ENCODE peak calls at places on chromosomes 11 and 22, in nine cellular contexts. F is colonic mucosa, U is GM23248, I is pancreas, T is ovary, J is neuronal stem cell, P is upper lobe of right lung, M is psoas muscle, D is PC-3. Z is an unnamed sample. For H3K4me1 and H3K36me3, the result is how much of the 10 kb centered on the place peaks cover.

GRCh38 chr11:2295971-2296912 is 5.5 kb downstream of the C11orf21 start:
- DNase-seq in M (no peak), U (no peak), T (peak), P (peak), J (no peak), F (no peak), D (no peak), I (no peak), Z (no peak)

GRCh38 chr11:96200243-96200642 is 142.8 kb downstream of the MAML2 start:
- DNase-seq in D (peak), P (no peak), J (no peak), T (no peak), U (peak), M (no peak), F (no peak), I (no peak), Z (no peak)

GRCh38 chr11:111320728-111321568 is 22.6 kb downstream of the POU2AF3 start:
- DNase-seq in D (no peak), P (no peak), J (no peak), M (no peak), F (no peak), I (peak), T (no peak), U (no peak), Z (no peak)

GRCh38 chr22:42685941-42686666 is 34.6 kb downstream of the A4GALT start:
- DNase-seq in J (no peak), U (no peak), D (no peak), M (peak), T (peak), P (no peak), F (peak), I (no peak), Z (no peak)

GRCh38 chr22:40345271-40345670 is 1.0 kb upstream of the ADSL start:
- DNase-seq in M (no peak), P (no peak), I (no peak), U (peak), T (no peak), F (no peak), D (peak), J (no peak), Z (no peak)

GRCh38 chr11:118142809-118143208 is 9.8 kb downstream of the SCN4B start:
- DNase-seq in F (no peak), P (peak), M (no peak), T (no peak), D (peak), I (no peak), J (no peak), U (peak), Z (no peak)

GRCh38 chr11:29343465-29344333 is 673.1 kb downstream of the KCNA4 start:
- DNase-seq in F (peak), I (peak), T (peak), M (peak), P (peak), D (peak), U (peak), J (peak), Z (peak)

GRCh38 chr22:23856721-23857605 is 712 bp upstream of the SLC2A11 start:
- DNase-seq in P (peak), I (peak), T (peak), D (no peak), F (peak), U (peak), J (peak), M (peak), Z (no peak)

GRCh38 chr11:74749127-74749964 is 697 bp downstream of the RNF169 start:
- DNase-seq in I (peak), J (no peak), P (peak), U (peak), M (peak), F (peak), T (peak), D (peak), Z (no peak)

GRCh38 chr11:3340025-3340424 is 38.9 kb downstream of the ZNF195 start:
- DNase-seq in P (no peak), J (no peak), I (no peak), M (no peak), D (peak), U (peak), T (no peak), F (no peak), Z (no peak)

GRCh38 chr11:62547691-62548281 is 1.2 kb upstream of the AHNAK start:
- DNase-seq in D (peak), P (no peak), M (peak), J (no peak), T (no peak), U (peak), I (no peak), F (peak), Z (peak)
- H3K4me1 ChIP-seq in D (half or more), P (half or more), M (half or more), J (under half), T (under half), U (under half), I (under half), F (under half), Z (under half)

GRCh38 chr11:64006468-64006867 is 20.2 kb downstream of the OTUB1 start:
- DNase-seq in F (no peak), U (no peak), J (no peak), P (no peak), I (no peak), D (no peak), M (no peak), T (no peak), Z (no peak)

GRCh38 chr11:64007160-64007628 is 21.0 kb downstream of the OTUB1 start:
- DNase-seq in P (no peak), F (peak), M (no peak), T (no peak), U (peak), I (no peak), J (no peak), D (peak), Z (no peak)

GRCh38 chr11:64008283-64008931 is 22.2 kb downstream of the OTUB1 start:
- DNase-seq in F (no peak), U (no peak), M (no peak), J (no peak), T (no peak), I (no peak), D (no peak), P (no peak), Z (no peak)

GRCh38 chr11:64009234-64009633 is 23.0 kb downstream of the OTUB1 start:
- DNase-seq in I (no peak), T (no peak), F (no peak), U (no peak), M (no peak), J (no peak), P (no peak), D (no peak), Z (no peak)

DNA sequence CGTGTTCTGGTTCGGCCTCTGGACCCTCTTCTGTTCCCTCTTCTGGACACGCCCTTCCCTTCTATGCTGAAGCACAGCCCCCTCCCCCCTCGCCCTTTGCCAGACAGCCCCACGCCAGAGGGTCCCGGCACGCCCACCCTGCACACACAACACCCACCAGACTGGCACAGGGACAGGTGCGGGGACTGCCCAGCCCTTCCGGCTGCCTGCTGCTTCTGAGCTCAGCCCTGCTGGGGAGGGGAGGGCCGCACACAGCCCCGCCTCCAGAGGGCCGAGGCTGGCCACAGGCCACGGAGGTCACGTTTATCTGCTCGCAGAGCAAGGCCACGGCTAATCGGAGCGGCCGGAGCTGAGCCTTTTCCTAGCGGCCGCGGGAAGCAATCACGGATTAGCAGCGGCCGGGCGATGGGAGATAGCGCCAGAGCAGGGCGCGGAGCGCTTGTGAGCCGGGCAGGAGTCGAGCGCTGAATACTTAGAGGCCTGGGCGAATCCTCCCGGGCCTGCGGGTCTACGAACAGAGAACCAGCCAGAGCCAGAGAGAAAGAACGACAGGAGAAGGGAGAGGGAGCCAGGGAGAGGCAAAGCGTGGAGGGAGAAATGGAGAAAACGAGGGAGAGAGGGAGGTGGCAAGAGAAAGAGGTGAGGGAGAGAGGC is 21.5 kb downstream of the OTUB1 start:
- DNase-seq in J (no peak), I (peak), F (peak), T (peak), M (peak), U (peak), D (no peak), P (peak), Z (no peak)
- H3K27ac ChIP-seq in J (no peak), I (peak), F (no peak), T (no peak), M (peak), U (no peak), D (no peak), P (peak), Z (no peak)

DNA sequence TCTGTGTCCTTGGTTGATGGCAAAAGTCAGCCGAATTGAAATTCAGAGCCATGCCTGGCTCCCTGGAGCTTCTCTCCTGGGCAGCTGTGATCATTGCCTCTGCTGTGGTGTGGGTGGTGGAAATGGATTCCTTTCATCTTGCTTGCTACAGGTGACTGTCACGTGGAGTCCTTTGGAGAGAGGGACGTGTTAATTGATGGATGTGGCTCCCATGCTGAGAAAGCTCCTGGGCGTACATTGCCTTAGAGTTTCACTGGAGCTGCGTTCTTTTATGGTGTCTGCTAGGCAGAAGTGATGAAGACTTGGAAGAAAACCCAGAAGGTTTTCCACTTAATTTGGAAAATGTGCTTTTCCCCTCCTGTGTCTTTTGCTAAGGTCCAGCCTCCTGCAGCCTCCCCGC is 41.9 kb upstream of the PPP6R3 start:
- DNase-seq in D (no peak), U (no peak), I (no peak), M (no peak), F (no peak), P (no peak), J (no peak), T (no peak), Z (no peak)
- H3K36me3 ChIP-seq in D (under half), U (under half), I (under half), M (under half), F (under half), P (under half), J (half or more), T (under half), Z (under half)

DNA sequence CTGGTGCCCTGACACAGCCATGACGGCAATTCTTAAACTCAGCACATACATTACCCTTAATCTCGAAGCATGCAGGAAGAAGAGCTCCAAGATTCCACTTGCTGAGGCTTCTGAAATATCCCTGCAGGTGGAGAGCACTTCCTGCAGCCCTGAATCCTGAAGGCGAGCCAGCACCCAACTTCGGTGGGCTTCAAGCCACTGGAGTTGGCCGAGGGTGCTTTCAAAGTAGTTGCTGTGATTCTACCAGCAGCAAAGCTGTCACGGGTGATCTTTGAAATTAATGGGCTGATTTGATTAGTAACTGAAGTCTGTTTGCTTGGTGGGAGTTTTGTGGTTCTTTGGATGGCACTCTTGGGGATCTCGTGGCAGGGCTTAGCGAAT is 9.0 kb upstream of the FTH1 start:
- DNase-seq in J (no peak), D (no peak), T (peak), P (no peak), I (no peak), F (no peak), U (no peak), M (no peak), Z (no peak)
- H3K4me1 ChIP-seq in J (under half), D (half or more), T (under half), P (half or more), I (under half), F (under half), U (under half), M (under half), Z (under half)

GRCh38 chr22:35367331-35367886 is 13.5 kb upstream of the HMOX1 start:
- DNase-seq in F (peak), U (no peak), J (no peak), D (no peak), M (no peak), I (no peak), P (peak), T (no peak), Z (no peak)

GRCh38 chr22:35368386-35368785 is 12.5 kb upstream of the HMOX1 start:
- DNase-seq in F (peak), T (no peak), U (no peak), I (no peak), P (no peak), D (no peak), M (no peak), J (no peak), Z (no peak)

GRCh38 chr22:35375031-35375430 is 5.9 kb upstream of the HMOX1 start:
- DNase-seq in F (no peak), I (no peak), T (no peak), M (no peak), U (peak), J (no peak), P (no peak), D (peak), Z (no peak)

DNA sequence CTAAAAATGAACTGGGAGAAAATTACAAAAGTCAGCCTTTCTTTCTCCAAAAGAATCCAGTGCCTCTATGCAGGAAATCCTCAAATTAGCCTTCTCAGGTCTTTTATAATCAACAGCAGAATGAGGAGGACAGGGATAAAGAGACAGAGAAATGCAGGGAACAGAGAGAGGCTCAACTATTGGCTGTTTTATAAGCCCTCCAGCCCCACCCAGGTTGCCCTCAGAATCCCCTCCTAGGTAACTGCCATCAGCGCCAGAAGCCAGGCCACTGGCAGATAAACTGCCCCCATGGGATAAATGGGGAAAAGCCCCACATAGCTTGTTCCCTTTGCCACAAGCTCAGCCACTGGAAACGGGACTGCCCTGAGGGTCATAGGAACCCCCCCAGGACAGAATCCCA is 10.9 kb upstream of the HMOX1 start:
- DNase-seq in P (no peak), I (no peak), D (no peak), T (no peak), M (no peak), F (no peak), J (no peak), U (no peak), Z (no peak)
- H3K27ac ChIP-seq in P (no peak), I (no peak), D (no peak), T (peak), M (peak), F (no peak), J (no peak), U (no peak), Z (no peak)

DNA sequence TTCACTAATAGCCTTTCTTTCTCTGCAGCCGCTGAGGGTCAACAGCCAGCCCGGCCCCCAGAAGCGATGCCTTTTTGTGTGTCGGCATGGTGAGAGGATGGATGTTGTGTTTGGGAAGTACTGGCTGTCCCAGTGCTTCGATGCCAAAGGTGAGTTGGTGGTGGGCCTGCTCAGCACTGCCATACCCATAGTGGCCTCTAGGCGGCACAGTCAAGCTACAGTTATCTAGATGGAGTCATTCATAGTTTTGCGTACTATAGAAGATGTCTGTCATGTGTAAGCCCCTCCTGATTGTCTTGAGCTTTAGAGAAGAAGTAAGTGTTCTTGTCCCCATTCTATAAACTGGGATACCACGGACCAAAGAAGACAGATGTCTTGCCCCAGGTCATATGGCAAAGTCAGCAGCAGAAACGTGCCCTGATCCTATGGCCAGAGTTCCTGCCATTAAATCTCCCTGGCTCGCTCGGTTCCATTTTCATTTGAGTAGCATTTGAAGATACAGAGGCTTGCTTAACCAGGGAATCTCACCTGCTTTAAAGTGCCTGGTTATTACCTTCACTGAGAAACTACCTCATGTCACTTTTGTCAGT is 42.1 kb upstream of the CRTAM start:
- DNase-seq in D (peak), T (no peak), U (peak), J (peak), I (peak), M (peak), P (peak), F (peak), Z (no peak)
- H3K36me3 ChIP-seq in D (under half), T (under half), U (under half), J (under half), I (under half), M (under half), P (under half), F (under half), Z (under half)

DNA sequence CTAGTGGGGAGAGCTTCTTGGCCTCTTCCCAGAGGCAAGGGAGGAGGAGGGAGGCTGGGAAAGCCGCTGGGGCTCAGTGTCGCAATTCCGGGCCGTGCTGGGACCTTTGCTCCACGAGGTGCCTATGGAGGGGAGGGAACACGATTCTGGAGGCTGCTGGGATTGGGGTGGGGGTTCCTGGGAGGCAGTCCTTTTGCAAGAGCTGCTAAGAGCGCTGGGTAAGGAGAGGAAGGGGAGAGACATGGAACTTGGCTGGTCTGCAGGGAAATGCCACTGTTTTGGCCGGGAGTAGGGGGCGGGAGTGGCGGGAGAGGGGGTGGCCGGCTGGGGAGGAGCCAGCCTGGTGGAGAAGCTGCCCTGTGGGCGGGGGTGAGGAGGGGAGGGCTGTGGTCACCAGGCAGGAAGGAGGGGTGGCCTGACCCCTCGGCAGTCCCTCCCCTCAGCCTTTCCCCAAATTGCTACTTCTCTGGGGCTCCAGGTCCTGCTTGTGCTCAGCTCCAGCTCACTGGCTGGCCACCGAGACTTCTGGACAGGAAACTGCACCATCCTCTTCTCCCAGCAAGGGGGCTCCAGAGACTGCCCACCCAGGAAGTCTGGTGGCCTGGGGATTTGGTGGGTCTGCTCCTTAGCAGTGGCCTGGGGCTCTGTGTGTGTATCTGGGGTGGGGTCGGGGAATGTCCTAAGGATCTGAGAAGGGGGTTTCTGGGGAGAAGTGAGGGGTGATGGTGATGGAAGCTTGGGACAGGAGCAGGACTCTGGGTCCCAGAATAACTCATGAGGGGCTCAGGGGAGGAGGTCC is at the start of gene NR1H3:
- DNase-seq in J (peak), D (peak), P (peak), I (peak), M (peak), F (peak), T (peak), U (peak), Z (no peak)
- H3K4me1 ChIP-seq in J (under half), D (under half), P (under half), I (under half), M (under half), F (under half), T (under half), U (under half), Z (under half)

DNA sequence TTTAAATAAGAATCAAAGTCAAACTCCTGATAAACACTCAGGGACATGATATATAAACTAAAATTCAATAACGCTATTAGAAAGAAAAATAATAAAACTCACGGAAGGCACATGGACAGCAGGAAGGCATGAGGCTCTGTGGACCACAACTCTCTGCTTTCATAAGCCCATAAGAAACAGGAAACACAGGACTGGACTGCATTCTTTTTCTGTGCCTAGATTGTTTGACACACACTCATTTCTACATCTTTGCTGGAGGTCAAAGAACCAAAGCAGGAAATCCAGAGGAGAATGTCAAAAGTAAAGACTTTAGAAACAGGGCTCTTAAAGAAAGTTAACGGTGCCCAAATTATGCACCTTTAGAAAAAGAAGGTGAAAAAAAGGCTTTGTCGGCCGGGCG is 71.3 kb downstream of the RAB30 start:
- DNase-seq in F (no peak), T (no peak), I (no peak), M (no peak), U (no peak), D (no peak), P (no peak), J (no peak), Z (no peak)
- H3K27ac ChIP-seq in F (no peak), T (no peak), I (no peak), M (no peak), U (no peak), D (no peak), P (no peak), J (no peak), Z (no peak)

GRCh38 chr11:68469122-68469521 is 8.6 kb downstream of the PPP6R3 start:
- DNase-seq in D (no peak), P (no peak), M (no peak), J (no peak), F (no peak), I (no peak), T (no peak), U (no peak), Z (no peak)

GRCh38 chr11:68471360-68472340 is 11.1 kb downstream of the PPP6R3 start:
- DNase-seq in U (peak), F (no peak), T (no peak), I (no peak), J (no peak), M (no peak), D (no peak), P (no peak), Z (no peak)

GRCh38 chr11:68470304-68470811 is 9.8 kb downstream of the PPP6R3 start:
- DNase-seq in I (no peak), D (no peak), U (no peak), F (no peak), T (no peak), M (no peak), P (no peak), J (no peak), Z (no peak)

GRCh38 chr11:68468217-68468828 is 7.8 kb downstream of the PPP6R3 start:
- DNase-seq in J (no peak), D (no peak), U (no peak), M (no peak), P (no peak), I (no peak), T (no peak), F (no peak), Z (no peak)

GRCh38 chr11:68469642-68470041 is 9.1 kb downstream of the PPP6R3 start:
- DNase-seq in P (no peak), M (no peak), U (no peak), J (no peak), D (no peak), I (no peak), F (no peak), T (no peak), Z (no peak)
- H3K36me3 ChIP-seq in P (under half), M (under half), U (under half), J (half or more), D (under half), I (under half), F (under half), T (under half), Z (under half)